ENCODE peak calls at places on chromosomes 3 and 15, in ten cellular contexts. S is IMR-90, T is cardiac muscle cell, O is Peyer's patch, V is sigmoid colon, D is tibial artery, L is heart left ventricle, Q is breast epithelium, M is OCI-LY7, H is left lung. A is an unnamed sample.
A peak's percentile ranks its signal among the peaks of the same experiment; 100 is the strongest.

GRCh38 chr15:92617197-92618037 is 38.2 kb downstream of the FAM174B start:
- DNase-seq in S (peak; percentile 57), T (peak; percentile 48), O (peak; percentile 79), V (peak; percentile 94), D (peak; percentile 63), L (peak; percentile 74), Q (peak; percentile 43), M (no peak), H (no peak), A (no peak)

GRCh38 chr3:167330993-167331392 is 49.1 kb downstream of the ZBBX start:
- DNase-seq in S (no peak), T (no peak), O (no peak), V (no peak), D (no peak), L (no peak), Q (no peak), M (no peak), H (no peak), A (no peak)

GRCh38 chr3:49294343-49294742 is 17.3 kb upstream of the C3orf62 start:
- DNase-seq in S (no peak), T (no peak), O (no peak), V (no peak), D (no peak), L (no peak), Q (no peak), M (no peak), H (no peak), A (no peak)

GRCh38 chr3:98058244-98058960 is 23.3 kb upstream of the GABRR3 start:
- DNase-seq in S (no peak), T (peak; percentile 7), O (no peak), V (no peak), D (no peak), L (no peak), Q (no peak), M (no peak), H (no peak), A (no peak)

GRCh38 chr3:98651766-98652077 is 58.3 kb upstream of the CPOX start:
- DNase-seq in S (no peak), T (no peak), O (no peak), V (no peak), D (no peak), L (no peak), Q (no peak), M (no peak), H (no peak), A (no peak)

GRCh38 chr3:13215940-13216546 is 142.8 kb upstream of the IQSEC1 start:
- DNase-seq in S (peak; percentile 53), T (no peak), O (no peak), V (no peak), D (no peak), L (no peak), Q (no peak), M (no peak), H (peak; percentile 40), A (no peak)

GRCh38 chr3:195180490-195181106 is 90.4 kb downstream of the XXYLT1 start:
- DNase-seq in S (no peak), T (no peak), O (no peak), V (peak; percentile 60), D (peak; percentile 60), L (no peak), Q (no peak), M (no peak), H (peak; percentile 62), A (no peak)

GRCh38 chr15:36527512-36528162 is 51.8 kb upstream of the CDIN1 start:
- DNase-seq in S (no peak), T (no peak), O (no peak), V (no peak), D (no peak), L (no peak), Q (no peak), M (no peak), H (no peak), A (no peak)

GRCh38 chr3:53554559-53555511 is 60.4 kb downstream of the CACNA1D start:
- DNase-seq in S (no peak), T (no peak), O (no peak), V (no peak), D (no peak), L (no peak), Q (no peak), M (no peak), H (no peak), A (no peak)

GRCh38 chr3:47715928-47716327 is 65.8 kb downstream of the SMARCC1 start:
- DNase-seq in S (peak; percentile 81), T (no peak), O (no peak), V (no peak), D (no peak), L (no peak), Q (no peak), M (no peak), H (no peak), A (no peak)

GRCh38 chr15:77020348-77021087 is 25.6 kb downstream of the PSTPIP1 start:
- DNase-seq in S (no peak), T (no peak), O (no peak), V (no peak), D (peak; percentile 39), L (no peak), Q (no peak), M (no peak), H (peak; percentile 37), A (peak; percentile 59)

GRCh38 chr3:94643400-94643799 is 580.5 kb downstream of the NSUN3 start:
- DNase-seq in S (no peak), T (no peak), O (no peak), V (no peak), D (no peak), L (no peak), Q (no peak), M (no peak), H (no peak), A (no peak)

GRCh38 chr3:193662757-193663322 is 69.8 kb downstream of the OPA1 start:
- DNase-seq in S (no peak), T (no peak), O (no peak), V (no peak), D (no peak), L (no peak), Q (no peak), M (no peak), H (no peak), A (no peak)

GRCh38 chr3:183341545-183342288 is 86.7 kb downstream of the MCF2L2 start:
- DNase-seq in S (no peak), T (peak; percentile 18), O (no peak), V (no peak), D (no peak), L (no peak), Q (no peak), M (no peak), H (no peak), A (no peak)

DNA sequence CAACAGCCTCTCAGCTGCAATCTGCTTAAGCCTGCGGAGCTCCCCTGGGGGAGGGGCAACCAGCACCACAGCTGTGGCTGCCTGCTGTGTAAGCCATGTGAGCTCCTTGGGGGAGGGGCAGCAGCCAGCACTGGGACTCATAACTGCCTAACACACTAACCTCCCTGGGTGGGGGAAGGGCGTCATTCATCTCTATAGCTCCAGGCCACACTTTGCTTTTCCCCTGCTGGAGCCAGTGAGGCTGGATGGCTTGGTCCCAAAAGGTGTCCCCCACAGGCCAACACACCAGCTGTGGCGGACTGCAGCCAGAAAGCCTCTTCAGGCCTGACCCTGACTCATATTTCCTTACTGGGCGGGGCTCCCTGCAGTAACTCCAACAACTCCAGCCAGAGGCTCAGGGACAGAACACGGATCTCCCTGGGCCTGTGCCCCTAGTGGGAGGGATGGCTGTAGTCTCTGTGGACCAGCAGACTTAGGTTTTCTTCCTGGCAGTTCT is 129.8 kb downstream of the PPM1L start:
- DNase-seq in S (peak; percentile 27), T (peak; percentile 68), O (peak; percentile 50), V (peak; percentile 88), D (no peak), L (peak; percentile 93), Q (peak; percentile 32), M (no peak), H (peak; percentile 65), A (no peak)
- H3K4me3 ChIP-seq in S (no peak overlapping the region), T (no peak overlapping the region), O (no peak overlapping the region), V (no peak overlapping the region), D (no peak overlapping the region), L (no peak overlapping the region), Q (no peak overlapping the region), M (no peak overlapping the region), H (no peak overlapping the region), A (no peak overlapping the region)

DNA sequence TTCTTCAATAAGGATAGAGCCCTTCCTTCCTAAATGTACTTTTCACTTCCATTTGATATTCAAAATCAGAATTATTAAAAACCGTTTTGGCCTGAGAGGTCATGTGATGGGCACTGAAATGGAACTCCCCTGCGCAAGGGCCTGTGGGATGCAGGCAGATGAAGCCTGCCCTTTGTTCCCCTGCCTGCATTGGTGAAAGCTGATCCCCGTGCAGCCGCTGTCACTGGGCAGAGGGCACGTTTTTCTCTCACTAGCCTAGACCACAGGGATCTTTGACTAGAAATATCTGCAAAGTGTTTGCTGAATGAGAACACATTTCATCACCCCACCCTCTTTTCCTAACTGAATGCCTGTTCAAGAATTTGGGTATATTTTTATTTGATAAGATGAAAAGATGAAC is 74.9 kb downstream of the TIPARP start:
- DNase-seq in S (peak; percentile 64), T (peak; percentile 52), O (no peak), V (no peak), D (no peak), L (no peak), Q (no peak), M (no peak), H (no peak), A (no peak)
- H3K27ac ChIP-seq in S (no peak overlapping the region), T (peak overlapping the region; percentile 84), O (no peak overlapping the region), V (no peak overlapping the region), D (no peak overlapping the region), L (no peak overlapping the region), Q (no peak overlapping the region), M (no peak overlapping the region), H (no peak overlapping the region), A (no peak overlapping the region)

DNA sequence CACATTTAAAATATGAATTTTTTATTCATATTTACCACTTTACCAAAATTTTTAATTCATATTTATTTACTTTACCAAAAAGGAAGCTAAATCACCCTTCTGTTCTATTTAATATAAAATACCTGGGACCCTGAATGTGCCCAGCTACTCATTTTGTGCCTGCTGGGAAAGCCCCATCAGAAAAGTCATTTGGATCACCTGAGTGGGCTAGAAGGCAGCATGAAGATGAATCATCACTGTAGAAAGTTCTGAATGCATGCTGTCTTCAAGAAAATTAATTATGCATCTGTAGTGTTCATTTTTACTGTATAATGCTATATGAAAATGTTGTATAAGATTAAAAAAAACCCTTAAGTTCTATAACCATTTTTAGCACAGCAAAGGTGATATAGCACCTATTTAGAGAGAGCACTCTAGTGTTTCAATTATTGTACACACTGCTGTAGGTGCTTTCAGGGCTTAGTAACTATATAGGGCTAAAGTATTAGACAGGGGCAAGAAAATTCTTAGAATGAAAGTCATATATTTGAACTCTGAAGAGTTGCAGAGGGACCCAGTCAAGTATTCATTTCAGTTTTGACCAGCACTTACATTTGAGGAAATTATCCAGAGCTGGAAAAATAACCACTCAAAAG is 175.1 kb downstream of the NFKBIZ start:
- DNase-seq in S (no peak), T (no peak), O (no peak), V (no peak), D (no peak), L (no peak), Q (no peak), M (no peak), H (no peak), A (no peak)
- H3K4me1 ChIP-seq in S (no peaks in the 10 kb centered on the region), T (no peaks in the 10 kb centered on the region), O (no peaks in the 10 kb centered on the region), V (no peaks in the 10 kb centered on the region), D (peaks cover 19% of the 10 kb centered on the region), L (no peaks in the 10 kb centered on the region), Q (no peaks in the 10 kb centered on the region), M (no peaks in the 10 kb centered on the region), H (peaks cover 22% of the 10 kb centered on the region), A (peaks cover 28% of the 10 kb centered on the region)

DNA sequence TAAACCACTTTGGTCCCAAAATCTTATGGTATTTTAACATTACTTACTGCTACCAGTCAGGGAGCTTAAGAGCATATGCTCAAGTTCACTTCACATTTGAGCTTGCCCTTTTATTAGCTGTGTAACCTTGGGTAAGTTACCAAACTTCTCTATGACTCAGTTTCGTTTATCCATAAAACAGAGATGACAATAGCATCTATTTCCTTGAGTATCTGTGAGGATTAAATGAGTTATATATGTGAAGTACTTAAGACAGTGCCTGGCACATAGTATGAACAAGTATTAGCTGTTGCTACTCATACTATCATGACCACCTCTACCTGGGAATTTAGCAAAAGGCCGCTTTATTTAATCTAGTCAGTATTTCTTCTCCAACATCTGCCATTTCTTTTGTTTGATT is 5.9 kb downstream of the ATOSA start:
- DNase-seq in S (peak; percentile 4), T (no peak), O (no peak), V (no peak), D (no peak), L (no peak), Q (no peak), M (no peak), H (no peak), A (no peak)
- H3K4me3 ChIP-seq in S (no peak overlapping the region), T (no peak overlapping the region), O (no peak overlapping the region), V (no peak overlapping the region), D (no peak overlapping the region), L (no peak overlapping the region), Q (no peak overlapping the region), M (peak overlapping the region; percentile 20), H (no peak overlapping the region), A (no peak overlapping the region)

A was measured in spleen.